ENCODE peak calls at places on chromosomes 5 and 9, in four cellular contexts. O is adrenal gland, W is nephron progenitor cell, G is brain microvascular endothelial cell. X is an unnamed sample.

GRCh38 chr9:113350338-113350672 is 964 bp downstream of the BSPRY start:
- DNase-seq in O (no peak), W (no peak), G (no peak), X (no peak)

GRCh38 chr9:757246-757881 is 84.1 kb upstream of the DMRT1 start:
- DNase-seq in O (peak), W (peak), G (peak), X (no peak)

GRCh38 chr9:128899566-128900322 is 17.8 kb downstream of the LRRC8A start:
- DNase-seq in O (no peak), W (no peak), G (no peak), X (no peak)

GRCh38 chr5:109451161-109451560 is 41.4 kb upstream of the PJA2 start:
- DNase-seq in O (peak), W (no peak), G (no peak), X (no peak)

GRCh38 chr9:35054871-35055644 is 17.4 kb downstream of the VCP start:
- DNase-seq in O (no peak), W (no peak), G (no peak), X (no peak)

GRCh38 chr9:72633966-72634365 is 112.6 kb downstream of the TMC1 start:
- DNase-seq in O (no peak), W (no peak), G (peak), X (no peak)

GRCh38 chr5:164041105-164041504 is 535.7 kb downstream of the MAT2B start:
- DNase-seq in O (no peak), W (no peak), G (no peak), X (no peak)

GRCh38 chr9:121598167-121599000 is 53.0 kb upstream of the DAB2IP start:
- DNase-seq in O (peak), W (peak), G (peak), X (peak)

GRCh38 chr9:87498816-87499454 is 1.3 kb downstream of the DAPK1 start:
- DNase-seq in O (no peak), W (peak), G (no peak), X (no peak)

GRCh38 chr9:125747053-125747764 is at the start of gene PBX3:
- DNase-seq in O (peak), W (peak), G (no peak), X (no peak)

GRCh38 chr9:92948032-92948534 is 760 bp downstream of the FGD3 start:
- DNase-seq in O (no peak), W (no peak), G (no peak), X (no peak)

GRCh38 chr5:177498013-177498847 is 826 bp upstream of the PDLIM7 start:
- DNase-seq in O (peak), W (peak), G (no peak), X (no peak)

GRCh38 chr9:12775963-12776774 is 1.3 kb downstream of the LURAP1L start:
- DNase-seq in O (peak), W (peak), G (peak), X (peak)

GRCh38 chr9:94874316-94874715 is 147.8 kb downstream of the AOPEP start:
- DNase-seq in O (no peak), W (no peak), G (peak), X (peak)

GRCh38 chr5:142810081-142810480 is 39.9 kb downstream of the ARHGAP26 start:
- DNase-seq in O (no peak), W (no peak), G (no peak), X (no peak)

GRCh38 chr9:79573697-79573976 is 1.9 kb downstream of the TLE4 start:
- DNase-seq in O (no peak), W (no peak), G (no peak), X (no peak)

GRCh38 chr5:125198270-125198974 is 452.0 kb upstream of the ZNF608 start:
- DNase-seq in O (peak), W (peak), G (peak), X (peak)

GRCh38 chr9:123450096-123450495 is 94.1 kb downstream of the CRB2 start:
- DNase-seq in O (no peak), W (no peak), G (no peak), X (no peak)

GRCh38 chr9:13928988-13929387 is 385.0 kb downstream of the NFIB start:
- DNase-seq in O (no peak), W (no peak), G (no peak), X (no peak)

GRCh38 chr9:89528540-89528939 is 30.6 kb upstream of the SEMA4D start:
- DNase-seq in O (peak), W (no peak), G (no peak), X (no peak)

DNA sequence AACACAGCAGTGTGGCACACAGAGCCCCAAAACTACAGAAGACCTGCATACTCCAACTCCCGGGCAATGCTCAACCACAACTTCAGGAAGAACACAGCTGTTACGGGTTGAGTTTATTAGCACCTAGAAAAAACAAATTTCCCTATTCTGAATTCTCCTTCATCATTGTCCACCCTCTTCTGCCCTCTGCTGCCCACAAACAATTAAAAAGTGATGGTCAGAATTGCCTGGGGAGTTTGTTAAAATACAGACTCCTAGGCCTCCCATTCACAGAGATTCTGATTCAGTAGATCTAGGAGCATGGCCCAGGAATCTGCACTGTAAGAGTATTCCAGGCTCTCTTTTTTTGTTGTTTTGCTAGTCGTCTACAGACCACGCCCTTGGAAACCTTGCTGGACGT is 310.6 kb downstream of the NDUFS4 start:
- DNase-seq in O (no peak), W (no peak), G (no peak), X (no peak)
- TF ChIP-seq CTCF in O (peak), W (no peak), G (peak), X (no peak)

GRCh38 chr5:117488976-117489500 is 914.4 kb upstream of the SEMA6A start:
- DNase-seq in O (no peak), W (no peak), G (no peak), X (no peak)

GRCh38 chr5:117497626-117498025 is 923.0 kb upstream of the SEMA6A start:
- DNase-seq in O (no peak), W (no peak), G (no peak), X (no peak)

DNA sequence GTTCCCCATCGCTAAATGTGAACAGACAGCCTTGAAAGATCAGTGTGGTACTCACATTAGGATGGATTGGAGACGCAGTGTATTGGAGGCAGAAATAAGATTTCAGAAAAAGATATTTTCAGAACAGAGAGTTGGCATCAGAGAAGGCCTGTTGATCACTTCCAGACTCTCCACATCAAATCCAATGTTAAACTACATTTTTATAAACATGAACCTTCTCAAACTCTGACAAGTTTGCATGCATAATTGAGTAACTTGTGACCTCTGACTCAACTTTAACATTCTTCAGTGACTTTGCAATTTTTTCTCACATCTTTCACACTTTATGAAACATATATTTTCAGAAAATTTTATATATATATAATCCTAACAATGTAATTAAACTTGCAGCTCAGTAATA is 919.6 kb upstream of the SEMA6A start:
- DNase-seq in O (no peak), W (no peak), G (no peak), X (peak)
- TF ChIP-seq CTCF in O (no peak), W (no peak), G (no peak), X (no peak)

GRCh38 chr9:131733601-131734061 is 6.2 kb downstream of the RAPGEF1 start:
- DNase-seq in O (peak), W (no peak), G (peak), X (peak)

GRCh38 chr9:131732061-131732526 is 7.8 kb downstream of the RAPGEF1 start:
- DNase-seq in O (peak), W (no peak), G (no peak), X (no peak)

GRCh38 chr9:131732636-131733340 is 7.1 kb downstream of the RAPGEF1 start:
- DNase-seq in O (peak), W (no peak), G (no peak), X (no peak)

GRCh38 chr9:131728961-131729360 is 10.9 kb downstream of the RAPGEF1 start:
- DNase-seq in O (no peak), W (no peak), G (no peak), X (no peak)

GRCh38 chr9:131731237-131731995 is 8.5 kb downstream of the RAPGEF1 start:
- DNase-seq in O (no peak), W (no peak), G (no peak), X (no peak)
- TF ChIP-seq CTCF in O (no peak), W (no peak), G (no peak), X (no peak)

DNA sequence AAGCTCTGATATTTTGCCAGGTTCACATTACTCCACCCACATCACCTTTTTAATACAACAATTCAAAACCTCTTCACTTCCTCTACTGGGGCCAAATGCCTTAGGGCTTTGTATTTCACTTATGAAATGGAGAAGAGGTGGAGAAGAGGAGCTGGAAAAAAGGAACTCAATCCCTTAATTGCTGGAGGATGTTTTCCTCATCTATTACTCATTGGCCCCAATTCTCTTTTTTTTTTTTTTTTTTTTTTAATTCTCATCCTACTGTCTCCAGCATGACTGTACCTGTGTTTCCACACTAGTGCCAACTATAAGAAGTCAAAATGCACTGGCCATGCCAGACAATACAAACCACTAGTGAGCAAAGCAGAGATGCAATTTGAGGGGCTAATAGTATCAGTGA is 20.9 kb downstream of the FAM13B start:
- DNase-seq in O (no peak), W (no peak), G (no peak), X (no peak)
- TF ChIP-seq CTCF in O (no peak), W (no peak), G (no peak), X (no peak)

DNA sequence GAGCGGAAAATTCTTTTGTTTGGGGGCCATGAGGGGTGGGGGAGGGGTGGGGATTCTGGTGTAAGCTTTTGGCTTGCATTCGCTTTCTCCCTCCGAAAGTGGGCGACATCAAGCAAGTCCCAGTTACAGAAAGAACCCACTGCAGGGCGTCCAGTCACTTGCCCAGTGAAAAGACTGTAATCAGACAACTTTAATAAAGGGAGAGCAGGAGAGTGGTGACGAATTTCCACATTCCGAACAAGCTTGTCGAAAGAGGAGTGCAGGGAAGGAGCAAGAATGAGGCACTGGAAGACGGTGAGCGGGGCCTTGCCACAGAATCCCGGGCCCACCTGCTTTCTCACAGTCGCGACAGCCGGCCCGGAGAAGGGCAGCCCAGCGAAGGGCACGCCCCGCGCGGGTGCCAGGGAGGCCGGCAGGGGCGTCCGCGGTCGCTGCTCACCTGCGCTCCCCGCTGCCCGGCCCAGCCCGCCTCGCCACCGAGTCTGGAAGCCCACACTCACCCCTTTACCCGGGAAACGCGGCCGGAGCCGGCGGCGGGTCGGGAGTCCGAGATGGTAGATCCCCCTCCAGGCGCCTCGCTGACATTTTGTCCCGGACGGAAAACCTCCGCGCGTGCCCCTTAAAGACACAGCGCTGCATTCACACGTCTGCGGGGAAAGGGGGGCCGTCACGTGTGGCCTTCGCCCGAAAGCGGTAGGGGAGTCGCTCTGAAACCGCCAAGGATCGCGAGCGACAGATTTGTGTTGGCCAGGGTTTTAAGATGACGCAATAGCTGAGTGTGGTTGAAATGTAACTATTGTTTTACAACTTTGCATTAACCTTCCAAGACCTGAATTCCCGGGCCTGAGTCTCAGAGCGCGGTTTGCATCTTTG is at the start of gene ZBED3:
- DNase-seq in O (peak), W (peak), G (peak), X (peak)
- TF ChIP-seq CTCF in O (peak), W (no peak), G (peak), X (peak)

GRCh38 chr9:36632892-36633291 is 60.2 kb downstream of the MELK start:
- DNase-seq in O (no peak), W (no peak), G (peak), X (no peak)
- TF ChIP-seq CTCF in O (peak), W (peak), G (peak), X (peak)

X was measured in retinal pigment epithelial cell.